ENCODE peak calls at places on chromosomes 12 and 14, in seven cellular contexts. One of them, this sample, is unnamed.

GRCh38 chr12:67988600-67988999 is 647 bp upstream of the IFNG-AS1 start:
- DNase-seq in lower lobe of right lung: no peak
- DNase-seq in stomach: no peak
- DNase-seq in transverse colon: no peak
- DNase-seq in GM23338: no peak
- DNase-seq in left ventricle myocardium inferior: no peak
- DNase-seq in mammary epithelial cell: no peak
- DNase-seq in this sample: no peak

GRCh38 chr12:117144599-117144998 is 45.4 kb upstream of the TESC start:
- DNase-seq in lower lobe of right lung: no peak
- DNase-seq in stomach: no peak
- DNase-seq in transverse colon: no peak
- DNase-seq in GM23338: no peak
- DNase-seq in left ventricle myocardium inferior: no peak
- DNase-seq in mammary epithelial cell: no peak
- DNase-seq in this sample: no peak

GRCh38 chr12:52139579-52140062 is 52.2 kb downstream of the KRT80 start:
- DNase-seq in lower lobe of right lung: no peak
- DNase-seq in stomach: peak
- DNase-seq in transverse colon: peak
- DNase-seq in GM23338: peak
- DNase-seq in left ventricle myocardium inferior: no peak
- DNase-seq in mammary epithelial cell: peak
- DNase-seq in this sample: peak

GRCh38 chr12:15534322-15534721 is 212.0 kb downstream of the PTPRO start:
- DNase-seq in lower lobe of right lung: no peak
- DNase-seq in stomach: no peak
- DNase-seq in transverse colon: no peak
- DNase-seq in GM23338: no peak
- DNase-seq in left ventricle myocardium inferior: no peak
- DNase-seq in mammary epithelial cell: no peak
- DNase-seq in this sample: no peak

GRCh38 chr12:106309671-106310313 is 7.3 kb downstream of the TCP11L2 start:
- DNase-seq in lower lobe of right lung: no peak
- DNase-seq in stomach: no peak
- DNase-seq in transverse colon: no peak
- DNase-seq in GM23338: no peak
- DNase-seq in left ventricle myocardium inferior: no peak
- DNase-seq in mammary epithelial cell: peak
- DNase-seq in this sample: peak

GRCh38 chr12:14893471-14894250 is 8.0 kb upstream of the MGP start:
- DNase-seq in lower lobe of right lung: no peak
- DNase-seq in stomach: no peak
- DNase-seq in transverse colon: no peak
- DNase-seq in GM23338: no peak
- DNase-seq in left ventricle myocardium inferior: no peak
- DNase-seq in mammary epithelial cell: no peak
- DNase-seq in this sample: no peak

GRCh38 chr12:77847665-77848431 is 17.2 kb downstream of the NAV3 start:
- DNase-seq in lower lobe of right lung: no peak
- DNase-seq in stomach: no peak
- DNase-seq in transverse colon: no peak
- DNase-seq in GM23338: no peak
- DNase-seq in left ventricle myocardium inferior: no peak
- DNase-seq in mammary epithelial cell: peak
- DNase-seq in this sample: peak

GRCh38 chr12:56261503-56262230 is 3.5 kb upstream of the ANKRD52 start:
- DNase-seq in lower lobe of right lung: no peak
- DNase-seq in stomach: no peak
- DNase-seq in transverse colon: peak
- DNase-seq in GM23338: no peak
- DNase-seq in left ventricle myocardium inferior: no peak
- DNase-seq in mammary epithelial cell: peak
- DNase-seq in this sample: peak

GRCh38 chr14:91252901-91253794 is 8.6 kb upstream of the GPR68 start:
- DNase-seq in lower lobe of right lung: peak
- DNase-seq in stomach: peak
- DNase-seq in transverse colon: peak
- DNase-seq in GM23338: peak
- DNase-seq in left ventricle myocardium inferior: peak
- DNase-seq in mammary epithelial cell: no peak
- DNase-seq in this sample: peak

GRCh38 chr14:70897475-70897874 is 9.8 kb upstream of the PCNX1 start:
- DNase-seq in lower lobe of right lung: no peak
- DNase-seq in stomach: no peak
- DNase-seq in transverse colon: no peak
- DNase-seq in GM23338: no peak
- DNase-seq in left ventricle myocardium inferior: no peak
- DNase-seq in mammary epithelial cell: no peak
- DNase-seq in this sample: no peak

GRCh38 chr12:57389033-57389432 is 41.8 kb downstream of the R3HDM2 start:
- DNase-seq in lower lobe of right lung: no peak
- DNase-seq in stomach: no peak
- DNase-seq in transverse colon: no peak
- DNase-seq in GM23338: no peak
- DNase-seq in left ventricle myocardium inferior: no peak
- DNase-seq in mammary epithelial cell: peak
- DNase-seq in this sample: peak

GRCh38 chr12:89707623-89707991 is 1.0 kb downstream of the ATP2B1 start:
- DNase-seq in lower lobe of right lung: peak
- DNase-seq in stomach: no peak
- DNase-seq in transverse colon: peak
- DNase-seq in GM23338: peak
- DNase-seq in left ventricle myocardium inferior: peak
- DNase-seq in mammary epithelial cell: peak
- DNase-seq in this sample: no peak

GRCh38 chr12:95661360-95661759 is 110.1 kb upstream of the USP44 start:
- DNase-seq in lower lobe of right lung: no peak
- DNase-seq in stomach: no peak
- DNase-seq in transverse colon: no peak
- DNase-seq in GM23338: no peak
- DNase-seq in left ventricle myocardium inferior: no peak
- DNase-seq in mammary epithelial cell: peak
- DNase-seq in this sample: no peak

GRCh38 chr12:56628671-56629458 is 1.3 kb downstream of the BAZ2A start:
- DNase-seq in lower lobe of right lung: peak
- DNase-seq in stomach: peak
- DNase-seq in transverse colon: peak
- DNase-seq in GM23338: peak
- DNase-seq in left ventricle myocardium inferior: peak
- DNase-seq in mammary epithelial cell: peak
- DNase-seq in this sample: no peak

GRCh38 chr14:72603639-72604038 is 290.3 kb downstream of the DPF3 start:
- DNase-seq in lower lobe of right lung: no peak
- DNase-seq in stomach: no peak
- DNase-seq in transverse colon: no peak
- DNase-seq in GM23338: no peak
- DNase-seq in left ventricle myocardium inferior: no peak
- DNase-seq in mammary epithelial cell: no peak
- DNase-seq in this sample: no peak

GRCh38 chr12:131428086-131428685 is 282.7 kb upstream of the SFSWAP start:
- DNase-seq in lower lobe of right lung: no peak
- DNase-seq in stomach: peak
- DNase-seq in transverse colon: no peak
- DNase-seq in GM23338: no peak
- DNase-seq in left ventricle myocardium inferior: no peak
- DNase-seq in mammary epithelial cell: no peak
- DNase-seq in this sample: no peak

DNA sequence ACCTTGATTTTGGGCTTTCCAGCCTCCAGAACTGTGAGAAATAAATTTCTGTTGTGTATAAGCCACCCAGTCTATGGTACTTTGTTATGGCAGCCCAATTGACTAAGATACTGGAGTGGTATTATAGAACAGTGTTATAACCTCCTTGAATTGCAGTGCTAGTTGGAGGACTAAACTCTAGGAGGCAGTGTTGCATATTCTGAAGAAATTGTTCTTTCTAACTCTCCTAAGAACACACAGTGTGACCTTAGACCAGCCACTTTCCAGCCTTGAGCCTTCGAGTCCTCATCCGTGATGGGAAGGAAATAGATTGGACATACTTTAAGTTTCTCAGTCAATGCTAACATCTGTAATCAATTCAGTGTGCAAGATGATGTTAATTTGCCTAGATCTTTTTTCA is 22.4 kb upstream of the LRRC10 start:
- DNase-seq in lower lobe of right lung: no peak
- DNase-seq in stomach: no peak
- DNase-seq in transverse colon: no peak
- DNase-seq in GM23338: peak
- DNase-seq in left ventricle myocardium inferior: no peak
- DNase-seq in mammary epithelial cell: no peak
- DNase-seq in this sample: no peak
- TF ChIP-seq CTCF in lower lobe of right lung: no peak
- TF ChIP-seq CTCF in stomach: no peak
- TF ChIP-seq CTCF in transverse colon: no peak
- TF ChIP-seq CTCF in GM23338: peak
- TF ChIP-seq CTCF in left ventricle myocardium inferior: no peak
- TF ChIP-seq CTCF in mammary epithelial cell: peak
- TF ChIP-seq CTCF in this sample: no peak

DNA sequence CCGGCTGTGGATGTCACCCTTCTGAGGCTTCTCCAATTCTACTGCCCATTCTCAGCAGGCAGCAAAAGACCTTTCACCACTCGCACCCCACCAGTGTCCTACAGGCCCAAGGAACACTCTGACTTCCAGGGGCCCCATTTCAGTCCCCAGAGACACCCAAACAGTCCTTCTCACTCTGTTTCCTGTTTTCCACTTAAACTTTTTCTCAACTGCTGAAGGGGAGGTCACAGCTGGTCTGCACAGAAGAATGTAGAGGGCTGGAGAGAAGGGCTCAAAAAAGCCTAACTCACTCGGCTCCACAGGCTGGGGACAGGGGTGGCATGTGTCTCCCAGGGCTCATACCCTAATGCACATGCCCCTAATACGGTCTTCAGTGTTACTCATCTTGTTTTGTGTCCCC is 4.2 kb upstream of the DTX1 start:
- DNase-seq in lower lobe of right lung: no peak
- DNase-seq in stomach: no peak
- DNase-seq in transverse colon: no peak
- DNase-seq in GM23338: no peak
- DNase-seq in left ventricle myocardium inferior: no peak
- DNase-seq in mammary epithelial cell: no peak
- DNase-seq in this sample: no peak
- H3K27ac ChIP-seq in lower lobe of right lung: no peak
- H3K27ac ChIP-seq in stomach: no peak
- H3K27ac ChIP-seq in transverse colon: no peak
- H3K27ac ChIP-seq in GM23338: no peak
- H3K27ac ChIP-seq in left ventricle myocardium inferior: no peak
- H3K27ac ChIP-seq in mammary epithelial cell: no peak
- H3K27ac ChIP-seq in this sample: no peak

DNA sequence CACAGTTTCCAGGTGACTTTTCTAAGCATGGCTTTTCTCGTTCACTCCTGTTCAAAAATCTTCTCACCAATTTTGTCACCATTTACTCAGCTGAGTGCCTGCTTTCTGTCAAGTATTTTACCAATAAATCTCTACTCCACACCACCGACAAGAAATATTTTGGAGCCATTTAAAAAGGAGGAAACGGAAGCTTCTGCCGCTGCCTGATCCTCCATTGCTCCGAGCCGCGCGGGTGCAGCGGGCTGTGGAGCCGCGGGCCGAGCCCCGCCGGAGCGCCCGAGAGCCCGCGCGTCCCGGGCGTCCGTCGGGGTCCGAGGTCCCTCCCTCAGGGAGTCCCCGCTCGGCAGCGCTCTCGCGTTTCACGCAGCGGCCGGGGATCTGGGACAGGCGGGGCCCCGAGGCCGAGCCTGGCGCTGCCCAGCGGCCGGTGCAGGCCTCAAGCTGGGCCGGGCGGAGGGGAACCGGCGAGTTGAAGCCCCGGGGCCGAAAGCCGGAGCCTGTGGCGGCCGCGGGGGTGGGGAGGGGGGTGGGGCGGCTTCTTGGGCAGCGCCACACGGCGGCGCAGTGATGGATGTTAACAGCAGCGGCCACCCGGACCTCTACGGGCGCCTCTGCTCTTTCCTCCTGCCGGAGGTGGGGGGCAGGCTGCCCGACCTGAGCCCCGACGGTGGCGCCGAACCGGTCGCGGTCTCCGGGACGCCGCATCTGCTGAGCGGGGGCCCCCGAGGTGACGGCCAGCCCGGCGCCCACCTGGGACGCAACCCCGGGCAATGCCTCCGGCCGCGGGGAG is 1.1 kb upstream of the HEBP1 start:
- DNase-seq in lower lobe of right lung: peak
- DNase-seq in stomach: peak
- DNase-seq in transverse colon: peak
- DNase-seq in GM23338: peak
- DNase-seq in left ventricle myocardium inferior: peak
- DNase-seq in mammary epithelial cell: peak
- DNase-seq in this sample: peak
- TF ChIP-seq CTCF in lower lobe of right lung: peak
- TF ChIP-seq CTCF in stomach: peak
- TF ChIP-seq CTCF in transverse colon: peak
- TF ChIP-seq CTCF in GM23338: peak
- TF ChIP-seq CTCF in left ventricle myocardium inferior: peak
- TF ChIP-seq CTCF in mammary epithelial cell: no peak
- TF ChIP-seq CTCF in this sample: peak

DNA sequence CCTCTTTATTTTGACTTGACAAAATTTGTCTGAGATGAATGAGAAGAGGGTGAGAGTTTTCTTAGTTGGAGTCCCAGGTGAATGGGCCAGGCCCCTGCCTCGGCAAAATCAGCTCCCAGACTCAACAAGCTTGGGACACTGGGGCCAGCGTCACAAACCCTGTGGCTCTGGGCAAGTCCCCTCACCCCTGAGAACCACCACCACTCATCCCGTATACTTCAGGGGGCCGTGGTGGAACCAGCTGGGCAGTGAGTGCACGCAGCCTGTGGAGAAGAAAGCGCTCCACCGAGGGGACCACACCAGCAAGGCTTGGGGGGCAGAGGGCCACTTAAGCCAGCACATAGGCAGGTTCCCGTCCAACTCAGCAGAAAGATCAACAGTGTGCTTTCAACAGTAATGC is 40.2 kb downstream of the DEGS2 start:
- DNase-seq in lower lobe of right lung: no peak
- DNase-seq in stomach: no peak
- DNase-seq in transverse colon: no peak
- DNase-seq in GM23338: no peak
- DNase-seq in left ventricle myocardium inferior: no peak
- DNase-seq in mammary epithelial cell: no peak
- DNase-seq in this sample: no peak
- H3K27ac ChIP-seq in lower lobe of right lung: no peak
- H3K27ac ChIP-seq in stomach: no peak
- H3K27ac ChIP-seq in transverse colon: no peak
- H3K27ac ChIP-seq in GM23338: no peak
- H3K27ac ChIP-seq in left ventricle myocardium inferior: no peak
- H3K27ac ChIP-seq in mammary epithelial cell: no peak
- H3K27ac ChIP-seq in this sample: no peak